ENCODE peak calls at places on chromosomes 4 and X, in five cellular contexts. T is A549, B is HepG2, O is ovary, N is SK-N-SH. Y is an unnamed sample.

GRCh38 chr4:128031756-128032384 is 29.2 kb upstream of the LARP1B start:
- DNase-seq in T (no peak), B (peak; percentile 57), O (no peak), N (no peak), Y (no peak)

GRCh38 chrX:43661521-43662240 is 5.6 kb downstream of the MAOA start:
- DNase-seq in T (no peak), B (no peak), O (no peak), N (no peak), Y (no peak)

GRCh38 chrX:16552546-16552945 is 97.4 kb upstream of the S100G start:
- DNase-seq in T (no peak), B (no peak), O (no peak), N (no peak), Y (no peak)

GRCh38 chr4:6055436-6055835 is 37.2 kb upstream of the C4orf50 start:
- DNase-seq in T (no peak), B (no peak), O (no peak), N (no peak), Y (no peak)

GRCh38 chrX:28273751-28274150 is 292.5 kb upstream of the DCAF8L1 start:
- DNase-seq in T (no peak), B (no peak), O (no peak), N (no peak), Y (no peak)

GRCh38 chr4:15238720-15239119 is 189.1 kb upstream of the C1QTNF7 start:
- DNase-seq in T (peak; percentile 25), B (peak; percentile 5), O (peak; percentile 47), N (peak; percentile 65), Y (no peak)

GRCh38 chr4:185865901-185866328 is 53.9 kb upstream of the SORBS2 start:
- DNase-seq in T (no peak), B (no peak), O (no peak), N (no peak), Y (peak; percentile 22)

GRCh38 chr4:2848449-2848848 is 4.8 kb downstream of the ADD1 start:
- DNase-seq in T (no peak), B (peak; percentile 36), O (no peak), N (no peak), Y (no peak)

GRCh38 chrX:371907-372306 is 14.8 kb downstream of the PPP2R3B start:
- DNase-seq in T (no peak), B (no peak), O (no peak), N (no peak), Y (no peak)

GRCh38 chr4:27861802-27862201 is 1001.2 kb downstream of the STIM2 start:
- DNase-seq in T (no peak), B (no peak), O (no peak), N (no peak), Y (no peak)

GRCh38 chr4:71549516-71550160 is 210.8 kb downstream of the SLC4A4 start:
- DNase-seq in T (no peak), B (no peak), O (no peak), N (no peak), Y (no peak)
- TF ChIP-seq EP300 in T (no peak), B (no peak), O (no peak), N (no peak), Y (no peak)

GRCh38 chr4:153143527-153144348 is 60.5 kb upstream of the TRIM2 start:
- DNase-seq in T (no peak), B (no peak), O (no peak), N (peak; percentile 82), Y (peak; percentile 29)
- H3K27ac ChIP-seq in T (peak overlapping the region; percentile 81), B (no peak overlapping the region), O (no peak overlapping the region), N (peak overlapping the region; percentile 66), Y (peak overlapping the region; percentile 60)

GRCh38 chr4:91086008-91086407 is 958.8 kb downstream of the CCSER1 start:
- DNase-seq in T (no peak), B (no peak), O (no peak), N (no peak), Y (no peak)
- TF ChIP-seq EP300 in T (no peak), B (no peak), O (no peak), N (no peak), Y (no peak)

GRCh38 chr4:152209772-152210493 is 326.0 kb downstream of the FBXW7 start:
- DNase-seq in T (no peak), B (no peak), O (no peak), N (no peak), Y (no peak)
- H3K27ac ChIP-seq in T (no peak overlapping the region), B (no peak overlapping the region), O (no peak overlapping the region), N (peak overlapping the region; percentile 18), Y (no peak overlapping the region)

GRCh38 chrX:154490414-154491083 is at the start of gene SLC10A3:
- DNase-seq in T (peak; percentile 89), B (peak; percentile 87), O (peak; percentile 94), N (peak; percentile 93), Y (peak; percentile 94)
- TF ChIP-seq EP300 in T (no peak), B (no peak), O (no peak), N (no peak), Y (no peak)

GRCh38 chr4:158946825-158947224 is 156.1 kb upstream of the RAPGEF2 start:
- DNase-seq in T (no peak), B (no peak), O (no peak), N (no peak), Y (no peak)
- H3K27ac ChIP-seq in T (no peak overlapping the region), B (no peak overlapping the region), O (no peak overlapping the region), N (no peak overlapping the region), Y (no peak overlapping the region)

GRCh38 chr4:121397941-121398601 is 17.3 kb upstream of the QRFPR start:
- DNase-seq in T (no peak), B (no peak), O (no peak), N (no peak), Y (no peak)
- TF ChIP-seq EP300 in T (no peak), B (no peak), O (no peak), N (no peak), Y (no peak)